ENCODE peak calls at places on chromosomes 13 and 19, in nine cellular contexts. A is lower leg skin; I is GM19239; M is Kasumi-1; R is EH; U is activated CD4-positive, alpha-beta T cell treated with anti-CD3 and anti-CD28 coated beads for 48 hours; L is NCI-H446; Z is NCI-H82; T is GM12865. Q is an unnamed sample.

GRCh38 chr13:31162151-31163008 is 676 bp upstream of the HSPH1 start:
- DNase-seq in A (peak), I (peak), M (peak), R (peak), U (peak), L (peak), Z (peak), T (peak), Q (peak)

GRCh38 chr13:98447881-98448641 is 128.8 kb downstream of the STK24 start:
- DNase-seq in A (no peak), I (no peak), M (peak), R (peak), U (peak), L (no peak), Z (peak), T (peak), Q (no peak)

GRCh38 chr13:114019367-114019766 is 45.5 kb upstream of the C13orf46 start:
- DNase-seq in A (no peak), I (peak), M (no peak), R (peak), U (peak), L (no peak), Z (peak), T (peak), Q (no peak)

GRCh38 chr19:16548956-16549355 is 6.7 kb upstream of the CHERP start:
- DNase-seq in A (no peak), I (no peak), M (no peak), R (no peak), U (no peak), L (no peak), Z (no peak), T (no peak), Q (no peak)

GRCh38 chr19:3387645-3388589 is 21.5 kb downstream of the NFIC start:
- DNase-seq in A (peak), I (no peak), M (no peak), R (peak), U (no peak), L (peak), Z (no peak), T (no peak), Q (peak)

GRCh38 chr13:28671393-28671792 is 12.5 kb downstream of the POMP start:
- DNase-seq in A (no peak), I (no peak), M (peak), R (no peak), U (no peak), L (no peak), Z (no peak), T (no peak), Q (no peak)

GRCh38 chr19:55490478-55491436 is 2.5 kb downstream of the SSC5D start:
- DNase-seq in A (no peak), I (no peak), M (no peak), R (no peak), U (no peak), L (no peak), Z (no peak), T (no peak), Q (no peak)

GRCh38 chr13:102900193-102900608 is 54.4 kb downstream of the ERCC5 start:
- DNase-seq in A (no peak), I (no peak), M (no peak), R (no peak), U (no peak), L (no peak), Z (no peak), T (no peak), Q (no peak)

GRCh38 chr13:34391071-34391470 is 551.0 kb upstream of the NBEA start:
- DNase-seq in A (no peak), I (no peak), M (no peak), R (peak), U (no peak), L (no peak), Z (no peak), T (no peak), Q (no peak)

GRCh38 chr19:32309711-32310390 is 35.6 kb upstream of the ZNF507 start:
- DNase-seq in A (peak), I (no peak), M (no peak), R (no peak), U (no peak), L (no peak), Z (no peak), T (no peak), Q (no peak)

GRCh38 chr13:29483211-29483610 is 112.3 kb downstream of the SLC7A1 start:
- DNase-seq in A (no peak), I (no peak), M (no peak), R (no peak), U (no peak), L (no peak), Z (no peak), T (no peak), Q (no peak)

GRCh38 chr19:40312533-40312932 is 27.4 kb upstream of the AKT2 start:
- DNase-seq in A (no peak), I (no peak), M (peak), R (no peak), U (no peak), L (no peak), Z (no peak), T (peak), Q (no peak)

GRCh38 chr19:15147090-15147489 is 39.9 kb downstream of the SYDE1 start:
- DNase-seq in A (no peak), I (no peak), M (no peak), R (no peak), U (no peak), L (no peak), Z (no peak), T (no peak), Q (no peak)

GRCh38 chr13:41019027-41019487 is at the start of gene ELF1:
- DNase-seq in A (no peak), I (peak), M (peak), R (peak), U (peak), L (peak), Z (peak), T (peak), Q (no peak)

GRCh38 chr19:36771275-36772231 is 1.1 kb downstream of the ZNF850 start:
- DNase-seq in A (peak), I (peak), M (peak), R (peak), U (peak), L (peak), Z (peak), T (peak), Q (no peak)

GRCh38 chr13:25179810-25180437 is 7.8 kb upstream of the AMER2 start:
- DNase-seq in A (no peak), I (no peak), M (no peak), R (no peak), U (no peak), L (no peak), Z (peak), T (peak), Q (peak)

GRCh38 chr13:50531917-50532899 is 311.3 kb downstream of the DLEU7 start:
- DNase-seq in A (no peak), I (no peak), M (peak), R (peak), U (no peak), L (peak), Z (peak), T (no peak), Q (no peak)

GRCh38 chr13:109156181-109156935 is 526.9 kb downstream of the MYO16 start:
- DNase-seq in A (no peak), I (no peak), M (no peak), R (peak), U (no peak), L (no peak), Z (no peak), T (no peak), Q (no peak)

GRCh38 chr13:25874907-25875306 is 176.9 kb downstream of the SHISA2 start:
- DNase-seq in A (no peak), I (no peak), M (peak), R (no peak), U (peak), L (no peak), Z (no peak), T (no peak), Q (no peak)

GRCh38 chr13:27125357-27126282 is 46.0 kb downstream of the USP12 start:
- DNase-seq in A (no peak), I (no peak), M (no peak), R (no peak), U (no peak), L (no peak), Z (no peak), T (no peak), Q (no peak)

GRCh38 chr13:43787998-43788397 is 1.2 kb upstream of the ENOX1 start:
- DNase-seq in A (no peak), I (no peak), M (peak), R (peak), U (no peak), L (peak), Z (peak), T (peak), Q (no peak)

GRCh38 chr13:101242720-101243119 is 173.6 kb downstream of the NALCN start:
- DNase-seq in A (no peak), I (no peak), M (no peak), R (no peak), U (no peak), L (no peak), Z (no peak), T (no peak), Q (no peak)

GRCh38 chr13:47220453-47221150 is 323.7 kb upstream of the HTR2A start:
- DNase-seq in A (no peak), I (no peak), M (no peak), R (no peak), U (no peak), L (no peak), Z (peak), T (no peak), Q (no peak)

GRCh38 chr13:30147380-30147779 is 160.0 kb downstream of the KATNAL1 start:
- DNase-seq in A (no peak), I (no peak), M (no peak), R (no peak), U (no peak), L (no peak), Z (no peak), T (peak), Q (no peak)

GRCh38 chr13:98664924-98665637 is 87.4 kb downstream of the SLC15A1 start:
- DNase-seq in A (no peak), I (no peak), M (no peak), R (no peak), U (no peak), L (no peak), Z (no peak), T (no peak), Q (no peak)

GRCh38 chr19:42480335-42481095 is 37.8 kb upstream of the CXCL17 start:
- DNase-seq in A (no peak), I (no peak), M (no peak), R (peak), U (peak), L (no peak), Z (no peak), T (peak), Q (no peak)

GRCh38 chr13:32940601-32941000 is 75.6 kb upstream of the KL start:
- DNase-seq in A (no peak), I (no peak), M (peak), R (peak), U (no peak), L (no peak), Z (peak), T (peak), Q (no peak)

GRCh38 chr19:29671393-29672076 is 6.3 kb downstream of the PLEKHF1 start:
- DNase-seq in A (peak), I (peak), M (no peak), R (no peak), U (peak), L (peak), Z (peak), T (peak), Q (no peak)

GRCh38 chr13:21670883-21671792 is at the start of gene FGF9:
- DNase-seq in A (peak), I (peak), M (peak), R (peak), U (peak), L (peak), Z (peak), T (peak), Q (peak)

GRCh38 chr13:88958821-88959220 is 1287.7 kb downstream of the SLITRK5 start:
- DNase-seq in A (no peak), I (no peak), M (no peak), R (no peak), U (no peak), L (no peak), Z (no peak), T (no peak), Q (no peak)

GRCh38 chr13:49093376-49093775 is 117.7 kb downstream of the FNDC3A start:
- DNase-seq in A (no peak), I (no peak), M (no peak), R (no peak), U (no peak), L (no peak), Z (no peak), T (no peak), Q (no peak)

GRCh38 chr13:44837250-44837649 is 152.0 kb downstream of the NUFIP1 start:
- DNase-seq in A (no peak), I (no peak), M (no peak), R (peak), U (no peak), L (no peak), Z (no peak), T (no peak), Q (no peak)

GRCh38 chr13:30453727-30454126 is 12.0 kb downstream of the HMGB1 start:
- DNase-seq in A (no peak), I (no peak), M (peak), R (no peak), U (no peak), L (no peak), Z (peak), T (peak), Q (no peak)

GRCh38 chr13:23903906-23904280 is 6.6 kb upstream of the C1QTNF9B start:
- DNase-seq in A (no peak), I (no peak), M (no peak), R (no peak), U (no peak), L (no peak), Z (no peak), T (no peak), Q (no peak)

GRCh38 chr13:32733685-32734084 is 147.4 kb downstream of the PDS5B start:
- DNase-seq in A (no peak), I (no peak), M (no peak), R (no peak), U (no peak), L (no peak), Z (no peak), T (no peak), Q (no peak)

GRCh38 chr13:40629678-40630384 is 36.6 kb downstream of the FOXO1 start:
- DNase-seq in A (no peak), I (no peak), M (no peak), R (no peak), U (no peak), L (no peak), Z (no peak), T (peak), Q (no peak)

GRCh38 chr13:45055198-45055901 is 65.0 kb upstream of the GTF2F2 start:
- DNase-seq in A (no peak), I (peak), M (no peak), R (peak), U (peak), L (no peak), Z (peak), T (peak), Q (no peak)

GRCh38 chr19:47225746-47226425 is 5.1 kb downstream of the BBC3 start:
- DNase-seq in A (peak), I (peak), M (peak), R (peak), U (peak), L (peak), Z (peak), T (peak), Q (no peak)

Q was measured in NCI-H524 treated with DMSO at 0.1 percent for 48 hours.